ENCODE peak calls at places on chromosome 22, in ten cellular contexts. E, P, O, V, W, Q, B, C, Y and A are unnamed samples.

GRCh38 chr22:32810241-32811133 is 9.0 kb downstream of the TIMP3 start:
- DNase-seq in P (no peak), B (no peak), Y (no peak), E (no peak), Q (peak), C (no peak), W (no peak), V (no peak), O (no peak), A (no peak)

GRCh38 chr22:19959587-19960490 is 18.2 kb upstream of the TXNRD2 start:
- DNase-seq in B (no peak), O (no peak), Q (no peak), Y (no peak), P (no peak), C (no peak), W (no peak), V (no peak), E (no peak), A (no peak)

GRCh38 chr22:44683237-44683636 is 18.8 kb upstream of the PRR5 start:
- DNase-seq in Q (no peak), P (no peak), Y (no peak), V (no peak), W (no peak), B (no peak), C (peak), E (no peak), O (no peak), A (no peak)

GRCh38 chr22:20002098-20002497 is 14.5 kb downstream of the ARVCF start:
- DNase-seq in E (no peak), P (no peak), B (no peak), W (no peak), O (no peak), Q (no peak), V (no peak), C (no peak), Y (no peak), A (no peak)

GRCh38 chr22:50190182-50190951 is 4.7 kb downstream of the TRABD start:
- DNase-seq in O (peak), C (peak), Y (peak), P (no peak), V (peak), B (no peak), W (no peak), Q (peak), E (no peak), A (peak)

GRCh38 chr22:19114984-19115552 is 7.1 kb downstream of the DGCR2 start:
- DNase-seq in V (no peak), P (no peak), Y (no peak), O (no peak), Q (no peak), W (no peak), B (no peak), C (peak), E (no peak), A (no peak)

GRCh38 chr22:35517769-35518530 is 22.7 kb upstream of the RASD2 start:
- DNase-seq in E (no peak), C (no peak), Q (no peak), O (no peak), V (no peak), P (no peak), W (no peak), B (no peak), Y (no peak), A (no peak)

GRCh38 chr22:38802671-38803121 is 8.8 kb upstream of the DNAL4 start:
- DNase-seq in C (no peak), Q (peak), E (no peak), P (peak), V (peak), B (no peak), W (no peak), Y (no peak), O (no peak), A (no peak)

GRCh38 chr22:39567135-39567946 is 3.2 kb upstream of the CACNA1I start:
- DNase-seq in P (no peak), E (no peak), C (peak), W (no peak), V (no peak), B (no peak), O (no peak), Q (no peak), Y (peak), A (no peak)

GRCh38 chr22:30243671-30244465 is 2.7 kb downstream of the LIF start:
- DNase-seq in Q (no peak), O (no peak), P (no peak), W (no peak), C (no peak), Y (no peak), E (no peak), B (no peak), V (no peak), A (no peak)

GRCh38 chr22:35736701-35737100 is 19.0 kb downstream of the APOL5 start:
- DNase-seq in O (no peak), B (no peak), P (no peak), Y (no peak), V (no peak), Q (no peak), W (no peak), C (no peak), E (no peak), A (no peak)

GRCh38 chr22:24175160-24175808 is 6.0 kb upstream of the SUSD2 start:
- DNase-seq in E (no peak), Y (peak), C (peak), W (no peak), V (no peak), O (peak), Q (peak), P (no peak), B (peak), A (no peak)

GRCh38 chr22:26452236-26453016 is 23.4 kb downstream of the ASPHD2 start:
- DNase-seq in Q (no peak), P (no peak), E (no peak), V (no peak), B (no peak), Y (no peak), O (no peak), C (no peak), W (no peak), A (no peak)